ENCODE peak calls at places on chromosomes 2 and 18, in nine cellular contexts. U, T, G, C, P, I, W, X and V are unnamed samples. For H3K4me1, the result is how much of the 10 kb centered on the place peaks cover.

GRCh38 chr2:28209864-28210263 is 182.8 kb upstream of the FOSL2 start:
- DNase-seq in U (no peak), T (no peak), G (no peak), C (no peak), P (no peak), I (no peak), W (no peak), X (no peak), V (peak)

GRCh38 chr18:3415110-3415509 is 34.9 kb upstream of the TGIF1 start:
- DNase-seq in U (no peak), T (no peak), G (no peak), C (no peak), P (no peak), I (no peak), W (no peak), X (no peak), V (no peak)

GRCh38 chr2:229927817-229928321 is 5.6 kb downstream of the FBXO36 start:
- DNase-seq in U (peak), T (no peak), G (no peak), C (no peak), P (peak), I (no peak), W (peak), X (no peak), V (no peak)

GRCh38 chr2:222049946-222050345 is 248.9 kb downstream of the PAX3 start:
- DNase-seq in U (peak), T (no peak), G (no peak), C (no peak), P (peak), I (no peak), W (peak), X (no peak), V (peak)

GRCh38 chr2:171798156-171798815 is 95.8 kb downstream of the SLC25A12 start:
- DNase-seq in U (peak), T (no peak), G (no peak), C (no peak), P (peak), I (no peak), W (peak), X (peak), V (no peak)

GRCh38 chr2:182447843-182448242 is 21.0 kb upstream of the PDE1A start:
- DNase-seq in U (peak), T (no peak), G (no peak), C (no peak), P (peak), I (no peak), W (peak), X (no peak), V (peak)

GRCh38 chr2:5730386-5730785 is 38.2 kb downstream of the SOX11 start:
- DNase-seq in U (no peak), T (no peak), G (no peak), C (no peak), P (no peak), I (no peak), W (no peak), X (no peak), V (peak)

GRCh38 chr2:39584283-39584972 is 81.3 kb upstream of the TMEM178A start:
- DNase-seq in U (peak), T (no peak), G (no peak), C (no peak), P (peak), I (no peak), W (peak), X (no peak), V (no peak)

GRCh38 chr18:50312296-50313030 is 25.0 kb upstream of the CXXC1 start:
- DNase-seq in U (no peak), T (no peak), G (peak), C (no peak), P (no peak), I (no peak), W (no peak), X (no peak), V (no peak)

GRCh38 chr2:75788154-75788553 is 77.4 kb upstream of the GCFC2 start:
- DNase-seq in U (no peak), T (no peak), G (no peak), C (no peak), P (no peak), I (no peak), W (no peak), X (no peak), V (no peak)

GRCh38 chr2:165839610-165840009 is 45.6 kb upstream of the GALNT3 start:
- DNase-seq in U (peak), T (no peak), G (no peak), C (no peak), P (peak), I (no peak), W (peak), X (no peak), V (no peak)

GRCh38 chr18:12304351-12305210 is 3.5 kb upstream of the TUBB6 start:
- DNase-seq in U (peak), T (no peak), G (no peak), C (no peak), P (peak), I (no peak), W (peak), X (no peak), V (no peak)

GRCh38 chr18:49597556-49597955 is 35.7 kb downstream of the LIPG start:
- DNase-seq in U (no peak), T (no peak), G (no peak), C (no peak), P (peak), I (no peak), W (peak), X (no peak), V (peak)

GRCh38 chr2:230849633-230850357 is 14.9 kb upstream of the ITM2C start:
- DNase-seq in U (no peak), T (peak), G (peak), C (peak), P (no peak), I (peak), W (no peak), X (no peak), V (peak)

GRCh38 chr2:117128471-117128870 is 686.0 kb upstream of the DDX18 start:
- DNase-seq in U (no peak), T (no peak), G (no peak), C (no peak), P (peak), I (no peak), W (peak), X (no peak), V (no peak)

GRCh38 chr18:23900979-23901378 is 113.6 kb upstream of the TTC39C start:
- DNase-seq in U (no peak), T (no peak), G (no peak), C (no peak), P (peak), I (no peak), W (peak), X (no peak), V (no peak)

GRCh38 chr2:159153063-159153462 is 133.4 kb downstream of the WDSUB1 start:
- DNase-seq in U (no peak), T (no peak), G (no peak), C (no peak), P (no peak), I (no peak), W (no peak), X (no peak), V (no peak)

GRCh38 chr2:65367517-65367916 is 64.9 kb downstream of the SPRED2 start:
- DNase-seq in U (peak), T (no peak), G (no peak), C (no peak), P (peak), I (no peak), W (peak), X (no peak), V (peak)
- H3K4me2 ChIP-seq in U (no peak), T (peak), G (peak), C (no peak), P (peak), I (no peak), W (peak), X (no peak), V (no peak)

DNA sequence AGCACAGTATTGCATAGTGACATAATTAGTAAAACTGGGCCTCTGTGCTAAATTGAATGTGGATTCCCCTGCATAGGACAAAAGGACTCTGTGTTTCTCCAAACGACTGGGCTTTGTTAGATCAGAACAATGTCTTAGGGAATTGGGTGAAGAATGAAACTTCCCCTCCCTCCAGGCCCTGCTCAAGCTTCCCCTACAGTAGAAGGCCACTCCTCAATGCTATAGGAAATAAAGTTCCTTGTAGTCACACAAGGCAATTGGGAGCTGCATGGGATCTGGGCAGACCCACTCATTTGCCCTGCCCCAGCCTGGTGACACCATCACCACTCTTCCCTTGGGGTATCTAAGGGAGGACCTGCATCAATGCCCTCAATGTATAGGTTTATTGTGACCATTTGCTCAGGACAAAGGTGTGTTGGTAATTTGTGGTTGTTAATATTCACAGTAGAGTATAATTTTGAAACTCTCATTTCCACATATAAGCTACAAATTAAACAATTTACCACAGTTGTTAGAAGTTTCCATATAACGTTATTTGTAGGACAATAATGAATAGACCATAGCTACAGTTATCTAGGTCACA is 64.7 kb upstream of the DARS1 start:
- DNase-seq in U (no peak), T (no peak), G (no peak), C (no peak), P (no peak), I (no peak), W (no peak), X (no peak), V (no peak)
- H3K4me1 ChIP-seq in U (under half), T (under half), G (under half), C (under half), P (under half), I (under half), W (under half), X (under half), V (under half)

DNA sequence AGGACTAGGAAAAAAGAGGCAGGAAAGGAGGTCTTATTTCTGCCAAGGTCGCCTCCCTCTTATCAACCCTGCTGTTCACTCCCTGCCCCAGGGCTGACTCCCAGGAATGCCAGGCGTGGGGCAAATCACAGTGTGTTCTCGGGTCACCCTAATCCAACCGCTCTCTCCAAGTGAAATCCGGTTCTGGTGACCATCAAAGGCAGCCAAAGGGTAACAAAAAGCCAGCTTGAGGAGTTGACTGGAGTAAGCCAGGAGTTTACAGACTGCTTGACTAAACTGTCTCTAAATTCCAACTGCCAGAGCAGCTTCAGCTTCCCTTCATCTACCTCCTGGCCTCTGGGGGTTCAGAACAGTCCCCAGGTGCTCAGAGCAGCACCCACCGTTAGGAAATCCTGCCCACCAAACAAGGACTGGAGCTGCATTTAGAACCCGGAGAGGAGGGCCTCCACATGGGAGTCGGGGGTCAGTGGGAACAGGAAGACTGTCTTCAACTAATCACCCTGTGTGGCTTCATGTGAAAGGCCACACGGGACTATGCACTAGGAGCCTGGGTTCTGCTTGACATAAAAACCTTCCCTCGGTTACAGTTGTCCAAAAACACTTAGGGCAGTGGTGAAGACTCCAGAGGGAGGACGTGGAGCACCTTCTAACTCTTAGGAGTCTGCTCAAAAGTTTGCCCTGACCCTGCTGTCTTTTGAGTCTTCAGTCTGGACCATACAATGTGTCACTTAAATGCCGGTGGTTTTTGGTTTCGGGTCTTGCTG is 24.2 kb upstream of the MCFD2 start:
- DNase-seq in U (no peak), T (no peak), G (no peak), C (no peak), P (no peak), I (no peak), W (no peak), X (no peak), V (peak)
- H3K4me2 ChIP-seq in U (peak), T (peak), G (peak), C (no peak), P (peak), I (peak), W (peak), X (no peak), V (no peak)

GRCh38 chr2:143903172-143903856 is 616.6 kb downstream of the ZEB2 start:
- DNase-seq in U (peak), T (no peak), G (no peak), C (no peak), P (peak), I (no peak), W (peak), X (no peak), V (no peak)
- H3K4me1 ChIP-seq in U (under half), T (under half), G (under half), C (under half), P (under half), I (under half), W (under half), X (under half), V (under half)

DNA sequence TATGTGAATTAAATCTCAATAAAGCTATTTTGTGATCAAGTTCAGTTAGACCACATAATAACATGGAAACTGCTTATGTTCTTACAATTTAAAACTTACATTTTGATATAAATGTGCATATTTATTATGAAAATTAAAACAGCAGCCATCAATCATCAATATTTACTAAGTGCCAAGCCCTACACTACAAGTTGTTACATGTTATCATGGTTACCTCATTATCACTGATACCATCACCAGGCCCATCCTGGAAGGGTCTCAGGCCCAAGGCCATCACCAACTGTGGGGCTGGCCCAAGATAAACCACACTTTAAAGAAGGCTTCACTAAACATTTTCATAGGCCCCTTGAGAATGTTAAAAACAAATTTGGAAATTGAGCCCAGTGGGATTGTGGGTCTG is 6.4 kb downstream of the ITSN2 start:
- DNase-seq in U (no peak), T (no peak), G (no peak), C (no peak), P (no peak), I (no peak), W (no peak), X (no peak), V (peak)
- H3K4me2 ChIP-seq in U (no peak), T (no peak), G (peak), C (no peak), P (no peak), I (no peak), W (no peak), X (no peak), V (no peak)

GRCh38 chr18:21305621-21306020 is 63.6 kb downstream of the GREB1L start:
- DNase-seq in U (no peak), T (no peak), G (no peak), C (no peak), P (no peak), I (no peak), W (no peak), X (no peak), V (peak)
- H3K4me1 ChIP-seq in U (under half), T (half or more), G (under half), C (under half), P (under half), I (under half), W (under half), X (under half), V (under half)

GRCh38 chr2:173966274-173967098 is 1.3 kb upstream of the SP3 start:
- DNase-seq in U (no peak), T (no peak), G (no peak), C (no peak), P (no peak), I (no peak), W (no peak), X (no peak), V (no peak)

GRCh38 chr2:173972165-173972564 is 7.0 kb upstream of the SP3 start:
- DNase-seq in U (no peak), T (no peak), G (no peak), C (no peak), P (no peak), I (no peak), W (no peak), X (no peak), V (no peak)

GRCh38 chr2:173972636-173973035 is 7.5 kb upstream of the SP3 start:
- DNase-seq in U (peak), T (no peak), G (no peak), C (no peak), P (peak), I (no peak), W (peak), X (no peak), V (peak)

GRCh38 chr2:173970421-173971042 is 5.4 kb upstream of the SP3 start:
- DNase-seq in U (no peak), T (no peak), G (no peak), C (no peak), P (no peak), I (no peak), W (no peak), X (no peak), V (no peak)

DNA sequence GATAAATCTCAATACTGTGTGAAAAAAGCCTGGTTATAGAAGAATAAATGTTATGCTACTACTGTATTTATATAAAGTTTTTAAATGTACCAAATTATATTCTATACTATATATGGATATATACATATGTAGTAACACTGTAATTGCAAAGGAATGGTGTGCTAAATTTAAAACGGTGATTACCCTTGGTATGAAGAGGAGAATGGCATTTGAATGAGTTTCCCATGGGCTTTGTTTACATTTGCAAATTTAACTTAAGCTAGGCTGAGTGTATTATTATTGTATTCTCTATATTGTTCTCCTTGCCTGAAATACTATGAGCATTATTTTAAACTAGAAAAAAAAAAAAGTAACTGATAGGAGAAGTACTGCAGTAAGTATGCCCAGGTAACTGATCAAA is 4.7 kb upstream of the SP3 start:
- DNase-seq in U (peak), T (no peak), G (no peak), C (no peak), P (no peak), I (no peak), W (peak), X (no peak), V (no peak)
- H3K4me2 ChIP-seq in U (peak), T (no peak), G (no peak), C (no peak), P (no peak), I (no peak), W (peak), X (no peak), V (no peak)

GRCh38 chr2:101745711-101746694 is 48.5 kb downstream of the MAP4K4 start:
- DNase-seq in U (peak), T (no peak), G (no peak), C (no peak), P (peak), I (no peak), W (peak), X (no peak), V (no peak)
- H3K4me1 ChIP-seq in U (under half), T (under half), G (half or more), C (under half), P (half or more), I (under half), W (under half), X (under half), V (under half)